ENCODE peak calls at places on chromosomes 1 and 21, in six cellular contexts. A, Q, Z, U, F and S are unnamed samples.

GRCh38 chr1:197519741-197520334 is 251.8 kb downstream of the CRB1 start:
- DNase-seq in F (no peak), A (peak; percentile 22), Z (no peak), Q (no peak), U (no peak), S (peak; percentile 21)

GRCh38 chr1:161702250-161702649 is 4.8 kb upstream of the FCRLA start:
- DNase-seq in U (no peak), F (no peak), A (no peak), Q (no peak), Z (no peak), S (peak; percentile 53)

GRCh38 chr1:29121951-29122661 is 1.6 kb downstream of the TMEM200B start:
- DNase-seq in A (peak; percentile 81), F (no peak), U (peak; percentile 64), Q (peak; percentile 75), Z (no peak), S (no peak)

GRCh38 chr21:42010507-42011493 is 640 bp upstream of the ZBTB21 start:
- DNase-seq in Q (no peak), Z (peak; percentile 54), U (peak; percentile 90), F (peak; percentile 74), A (peak; percentile 46), S (no peak)

GRCh38 chr1:79193211-79194079 is 186.9 kb upstream of the ADGRL4 start:
- DNase-seq in Z (no peak), A (peak; percentile 64), Q (no peak), U (no peak), F (no peak), S (no peak)

GRCh38 chr1:183089025-183089639 is 65.9 kb downstream of the LAMC1 start:
- DNase-seq in Z (no peak), U (no peak), F (no peak), A (no peak), Q (no peak), S (no peak)

GRCh38 chr21:28605138-28605537 is 387.5 kb downstream of the LTN1 start:
- DNase-seq in F (no peak), Z (no peak), A (no peak), Q (no peak), U (no peak), S (no peak)

GRCh38 chr1:1881727-1882126 is 9.2 kb downstream of the GNB1 start:
- DNase-seq in F (no peak), Z (no peak), A (no peak), U (no peak), Q (no peak), S (no peak)

GRCh38 chr21:39079617-39080016 is 103.6 kb downstream of the PSMG1 start:
- DNase-seq in Z (peak; percentile 73), U (no peak), F (peak; percentile 88), Q (peak; percentile 86), A (no peak), S (no peak)

GRCh38 chr1:159936284-159936904 is 9.0 kb downstream of the IGSF9 start:
- DNase-seq in Z (peak; percentile 76), F (peak; percentile 90), Q (no peak), U (peak; percentile 96), A (peak; percentile 77), S (peak; percentile 90)

GRCh38 chr1:177209357-177209756 is 38.6 kb downstream of the BRINP2 start:
- DNase-seq in A (peak; percentile 10), Q (peak; percentile 78), Z (peak; percentile 95), F (peak; percentile 85), U (no peak), S (no peak)

GRCh38 chr1:172356620-172357019 is 63.9 kb upstream of the C1orf105 start:
- DNase-seq in U (no peak), Z (peak; percentile 60), Q (no peak), F (no peak), A (no peak), S (no peak)

GRCh38 chr1:16248603-16249534 is 11.9 kb upstream of the CPLANE2 start:
- DNase-seq in U (peak; percentile 93), F (peak; percentile 86), A (no peak), Q (peak; percentile 95), Z (peak; percentile 89), S (peak; percentile 44)
- H3K4me1 ChIP-seq in U (peaks cover 27% of the 10 kb centered on the region), F (peaks cover 66% of the 10 kb centered on the region), A (no peaks in the 10 kb centered on the region), Q (no peaks in the 10 kb centered on the region), Z (peaks cover 48% of the 10 kb centered on the region), S (peaks cover 4% of the 10 kb centered on the region)

GRCh38 chr1:118012725-118013124 is 83.2 kb downstream of the WDR3 start:
- DNase-seq in A (no peak), Q (no peak), U (no peak), F (no peak), Z (no peak), S (no peak)
- H3K27me3 ChIP-seq in A (no peaks in the 10 kb centered on the region), Q (no peaks in the 10 kb centered on the region), U (no peaks in the 10 kb centered on the region), F (no peaks in the 10 kb centered on the region), Z (no peaks in the 10 kb centered on the region), S (peaks cover 5% of the 10 kb centered on the region)

DNA sequence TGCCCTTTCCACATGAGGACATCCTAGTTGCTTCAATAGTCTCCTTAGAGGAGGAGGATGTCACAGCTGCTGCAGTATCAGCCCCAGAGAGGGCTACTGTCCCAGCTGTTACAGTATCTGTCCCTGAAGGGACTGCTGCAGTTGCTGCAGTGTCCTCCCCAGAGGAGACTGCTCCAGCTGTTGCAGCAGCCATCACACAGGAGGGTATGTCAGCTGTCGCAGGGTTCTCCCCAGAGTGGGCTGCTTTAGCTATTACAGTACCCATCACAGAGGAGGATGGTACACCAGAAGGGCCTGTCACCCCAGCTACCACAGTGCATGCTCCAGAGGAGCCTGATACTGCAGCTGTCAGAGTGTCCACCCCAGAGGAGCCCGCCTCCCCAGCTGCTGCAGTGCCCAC is 78.5 kb upstream of the BMP8A start:
- DNase-seq in A (no peak), Z (no peak), F (no peak), Q (no peak), U (no peak), S (no peak)
- H3K36me3 ChIP-seq in A (peaks cover 3% of the 10 kb centered on the region), Z (no peaks in the 10 kb centered on the region), F (peaks cover 19% of the 10 kb centered on the region), Q (no peaks in the 10 kb centered on the region), U (no peaks in the 10 kb centered on the region), S (no peaks in the 10 kb centered on the region)

DNA sequence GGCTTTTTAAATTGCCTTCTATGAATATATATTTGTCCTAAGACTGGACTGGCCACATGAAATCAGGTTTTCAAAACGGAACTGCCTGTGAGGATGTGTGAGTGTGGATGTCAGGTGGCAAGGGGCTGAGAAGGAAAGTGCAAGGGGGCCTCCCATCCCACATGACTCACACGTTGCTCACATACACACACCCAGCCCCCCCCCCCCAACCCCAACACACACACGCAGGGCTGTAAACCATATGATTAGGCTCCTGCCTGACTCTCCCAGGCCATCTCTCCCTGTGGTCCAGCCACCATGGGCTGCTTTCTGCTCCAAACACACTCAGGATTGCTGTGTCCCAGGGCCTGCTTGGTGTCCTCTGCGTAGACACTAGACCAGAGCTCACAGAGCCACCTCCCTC is 22.4 kb downstream of the DEGS1 start:
- DNase-seq in F (no peak), A (no peak), U (no peak), Q (no peak), Z (no peak), S (no peak)
- H3K4me1 ChIP-seq in F (peaks cover 46% of the 10 kb centered on the region), A (peaks cover 7% of the 10 kb centered on the region), U (no peaks in the 10 kb centered on the region), Q (no peaks in the 10 kb centered on the region), Z (peaks cover 18% of the 10 kb centered on the region), S (peaks cover 5% of the 10 kb centered on the region)

GRCh38 chr1:114323959-114324825 is 170.5 kb upstream of the SYT6 start:
- DNase-seq in F (no peak), A (no peak), U (no peak), Q (no peak), Z (no peak), S (no peak)

GRCh38 chr1:114331936-114332335 is 178.3 kb upstream of the SYT6 start:
- DNase-seq in Z (no peak), Q (no peak), A (no peak), F (no peak), U (no peak), S (no peak)

GRCh38 chr1:114333670-114334069 is 177.3 kb downstream of the TRIM33 start:
- DNase-seq in F (no peak), Z (no peak), A (no peak), U (no peak), Q (no peak), S (no peak)

GRCh38 chr1:114330451-114330983 is 176.8 kb upstream of the SYT6 start:
- DNase-seq in A (no peak), Q (no peak), U (no peak), Z (no peak), F (no peak), S (no peak)

GRCh38 chr1:114328505-114328904 is 174.8 kb upstream of the SYT6 start:
- DNase-seq in F (no peak), A (no peak), Q (no peak), Z (no peak), U (no peak), S (no peak)
- H3K27me3 ChIP-seq in F (peaks cover 9% of the 10 kb centered on the region), A (no peaks in the 10 kb centered on the region), Q (no peaks in the 10 kb centered on the region), Z (no peaks in the 10 kb centered on the region), U (no peaks in the 10 kb centered on the region), S (peaks cover 4% of the 10 kb centered on the region)

DNA sequence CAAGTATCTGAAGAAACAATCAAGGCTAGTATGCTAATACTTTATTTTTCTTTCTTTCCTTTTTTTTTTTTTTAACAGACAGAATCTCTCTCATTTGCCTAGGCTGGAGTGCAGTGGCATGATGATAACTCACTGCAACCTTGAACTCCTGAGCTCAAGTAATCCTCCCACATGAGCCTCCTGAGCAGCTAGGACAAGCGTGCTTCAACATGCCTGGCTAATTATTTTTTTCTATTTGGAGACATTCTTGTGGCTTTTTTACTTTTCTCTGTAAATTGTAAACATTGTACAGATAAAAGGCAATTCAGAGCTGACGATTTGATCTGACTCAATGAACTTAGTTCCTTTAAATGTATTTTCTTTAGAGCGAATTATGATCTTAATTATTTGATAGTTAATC is 41.4 kb downstream of the CCDC18 start:
- DNase-seq in Q (no peak), Z (no peak), U (no peak), A (no peak), F (no peak), S (peak; percentile 20)
- H3K36me3 ChIP-seq in Q (peaks cover 5% of the 10 kb centered on the region), Z (no peaks in the 10 kb centered on the region), U (no peaks in the 10 kb centered on the region), A (peaks cover 3% of the 10 kb centered on the region), F (peaks cover 4% of the 10 kb centered on the region), S (peaks cover 24% of the 10 kb centered on the region)